ENCODE peak calls at places on chromosome 6, in eight cellular contexts. W, O, R, L, P, E, J and V are unnamed samples.

GRCh38 chr6:150331344-150331743 is 37.5 kb upstream of the IYD start:
- DNase-seq in R (no peak), E (no peak), P (no peak), J (no peak), L (no peak), O (no peak), W (no peak), V (no peak)

GRCh38 chr6:14211596-14211961 is 94.0 kb downstream of the CD83 start:
- DNase-seq in P (peak), O (no peak), W (peak), R (no peak), E (no peak), J (peak), L (no peak), V (peak)

GRCh38 chr6:161596807-161597505 is 323.1 kb upstream of the AGPAT4 start:
- DNase-seq in P (no peak), O (no peak), E (no peak), W (no peak), J (no peak), R (no peak), L (no peak), V (no peak)

GRCh38 chr6:7254980-7255825 is 57.8 kb downstream of the SSR1 start:
- DNase-seq in J (peak), P (no peak), R (no peak), L (no peak), E (no peak), W (no peak), O (no peak), V (no peak)

GRCh38 chr6:95228636-95229035 is 348.7 kb upstream of the MANEA start:
- DNase-seq in R (no peak), E (no peak), L (no peak), W (peak), J (no peak), P (no peak), O (no peak), V (no peak)

GRCh38 chr6:159976844-159977241 is 8.0 kb downstream of the IGF2R start:
- DNase-seq in R (no peak), O (no peak), J (no peak), L (no peak), P (no peak), E (no peak), W (no peak), V (no peak)

GRCh38 chr6:161169690-161170089 is 104.2 kb downstream of the AGPAT4 start:
- DNase-seq in L (peak), W (no peak), P (no peak), E (no peak), J (no peak), R (peak), O (no peak), V (no peak)

GRCh38 chr6:137424243-137424642 is 70.0 kb downstream of the OLIG3 start:
- DNase-seq in E (no peak), W (no peak), P (no peak), R (no peak), O (no peak), J (no peak), L (no peak), V (no peak)

GRCh38 chr6:144190051-144190450 is 39.7 kb downstream of the STX11 start:
- DNase-seq in O (no peak), E (no peak), W (no peak), L (no peak), P (no peak), J (no peak), R (no peak), V (no peak)

GRCh38 chr6:867378-867777 is 174.4 kb upstream of the EXOC2 start:
- DNase-seq in W (no peak), P (no peak), O (no peak), J (no peak), L (no peak), R (no peak), E (no peak), V (no peak)
- TF ChIP-seq CTCF in W (no peak), P (no peak), O (no peak), J (no peak), L (no peak), R (no peak), E (no peak), V (no peak)

GRCh38 chr6:34246563-34247391 is 2.0 kb downstream of the SMIM29 start:
- DNase-seq in W (peak), R (no peak), O (peak), J (no peak), P (no peak), L (peak), E (no peak), V (no peak)
- TF ChIP-seq CTCF in W (peak), R (peak), O (no peak), J (peak), P (peak), L (peak), E (no peak), V (no peak)

GRCh38 chr6:39731565-39731964 is 6.4 kb upstream of the KIF6 start:
- DNase-seq in E (no peak), R (no peak), P (no peak), L (no peak), O (no peak), W (peak), J (no peak), V (no peak)
- TF ChIP-seq CTCF in E (no peak), R (no peak), P (no peak), L (peak), O (no peak), W (peak), J (no peak), V (no peak)

GRCh38 chr6:139374357-139375238 is at the start of gene CITED2:
- DNase-seq in E (peak), L (peak), O (peak), W (peak), J (peak), R (peak), P (peak), V (peak)

GRCh38 chr6:139373928-139374356 is 506 bp downstream of the CITED2 start:
- DNase-seq in R (no peak), W (no peak), J (peak), P (no peak), L (no peak), E (no peak), O (no peak), V (no peak)

GRCh38 chr6:139372326-139373153 is 1.9 kb downstream of the CITED2 start:
- DNase-seq in J (no peak), L (peak), O (no peak), W (no peak), P (no peak), R (peak), E (no peak), V (no peak)

GRCh38 chr6:139371421-139372253 is 2.8 kb downstream of the CITED2 start:
- DNase-seq in W (peak), L (peak), P (no peak), O (no peak), E (no peak), J (no peak), R (peak), V (no peak)

DNA sequence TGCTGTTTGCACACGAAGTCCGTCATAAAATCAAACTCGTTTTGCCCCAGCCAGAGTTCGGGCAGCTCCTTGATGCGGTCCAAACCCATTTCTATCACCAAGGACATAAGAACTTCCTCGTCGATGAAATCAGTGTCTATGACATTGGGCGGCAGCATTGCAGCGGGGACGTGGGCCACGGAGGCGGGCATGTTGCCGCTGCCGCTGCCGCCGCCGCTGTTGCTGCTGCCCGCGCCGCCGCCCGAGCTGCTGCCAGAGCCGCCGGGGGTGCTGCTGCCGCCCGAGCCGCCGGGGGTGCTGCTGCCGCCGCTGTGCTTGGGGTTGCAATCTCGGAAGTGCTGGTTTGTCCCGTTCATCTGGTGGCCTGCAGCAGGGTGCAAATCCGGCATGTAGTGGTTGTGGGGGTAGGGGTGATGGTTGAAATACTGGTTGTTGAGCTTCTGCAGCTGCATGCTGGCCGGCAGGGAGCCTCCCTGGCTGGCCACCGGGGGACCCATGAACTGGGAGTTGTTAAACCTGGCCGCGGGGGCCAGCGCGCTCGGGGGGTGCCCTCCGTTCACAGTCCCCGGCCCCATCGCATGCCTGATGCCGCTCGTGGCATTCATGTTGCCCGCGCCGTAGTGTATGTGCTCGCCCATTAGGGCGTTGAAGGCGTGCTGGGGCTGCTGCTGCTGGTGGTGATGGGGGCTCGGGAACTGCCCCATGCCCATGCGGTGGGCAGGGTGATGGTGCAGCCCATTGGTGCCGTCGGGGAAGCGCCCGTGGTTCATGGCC is 1.1 kb downstream of the CITED2 start:
- DNase-seq in W (peak), R (peak), O (peak), J (peak), E (no peak), P (peak), L (peak), V (peak)
- TF ChIP-seq CTCF in W (peak), R (peak), O (peak), J (peak), E (no peak), P (peak), L (peak), V (no peak)

GRCh38 chr6:165852676-165853075 is 189.6 kb upstream of the PDE10A start:
- DNase-seq in P (no peak), O (no peak), R (no peak), L (no peak), E (no peak), J (no peak), W (no peak), V (no peak)
- TF ChIP-seq CTCF in P (no peak), O (no peak), R (no peak), L (no peak), E (no peak), J (no peak), W (no peak), V (no peak)

DNA sequence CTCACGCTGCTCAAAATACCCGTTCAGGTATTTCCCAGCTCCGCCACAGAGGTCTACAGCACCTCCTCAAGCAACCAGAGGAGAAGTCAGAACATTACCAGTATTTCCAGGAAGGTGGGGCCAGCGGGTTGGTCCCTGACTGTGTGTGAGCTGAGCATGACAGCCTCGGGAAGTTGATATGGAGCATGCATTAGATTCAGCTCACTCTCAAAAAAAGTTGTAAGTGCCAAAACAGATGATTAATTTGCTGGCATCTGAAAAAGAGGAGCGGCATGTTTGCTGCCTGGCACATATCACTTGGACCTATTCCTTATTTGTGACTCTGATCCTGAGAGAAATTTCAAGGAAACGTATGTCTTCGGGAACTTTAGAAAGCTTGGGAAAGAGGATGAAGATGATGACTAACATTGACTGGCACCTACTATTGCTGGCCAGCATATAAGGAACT is 32.3 kb downstream of the ELOVL2 start:
- DNase-seq in W (no peak), L (no peak), J (peak), R (no peak), O (no peak), P (no peak), E (no peak), V (no peak)
- TF ChIP-seq CTCF in W (peak), L (no peak), J (peak), R (no peak), O (no peak), P (no peak), E (no peak), V (no peak)

GRCh38 chr6:127550403-127550802 is 26.6 kb upstream of the C6orf58 start:
- DNase-seq in L (peak), J (no peak), E (no peak), R (peak), P (no peak), W (no peak), O (no peak), V (no peak)

GRCh38 chr6:127547909-127548649 is 28.9 kb upstream of the C6orf58 start:
- DNase-seq in J (no peak), L (no peak), O (no peak), P (no peak), W (no peak), R (peak), E (no peak), V (no peak)

DNA sequence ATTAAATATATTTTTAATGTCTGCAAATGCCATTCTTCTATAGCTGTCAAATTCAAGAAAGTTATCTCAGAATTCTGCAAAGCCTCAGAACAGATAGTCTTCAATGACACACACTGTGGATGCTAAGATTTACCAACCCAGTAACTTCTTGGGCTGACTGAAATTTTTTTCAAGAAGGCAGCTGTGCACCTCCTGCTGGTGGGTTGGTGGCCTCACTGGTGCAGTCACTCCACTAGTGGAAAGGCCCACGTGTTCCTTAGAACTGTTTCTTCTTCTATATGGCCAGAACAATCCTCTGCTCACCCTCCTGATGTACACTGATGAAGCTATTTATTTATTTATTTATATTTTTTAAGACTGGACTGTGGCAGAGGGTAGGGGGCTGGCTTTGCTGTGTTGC is 28.1 kb upstream of the MTCL3 start:
- DNase-seq in W (peak), R (peak), J (no peak), P (no peak), E (no peak), O (peak), L (no peak), V (no peak)
- TF ChIP-seq CTCF in W (peak), R (peak), J (no peak), P (no peak), E (no peak), O (peak), L (peak), V (no peak)

DNA sequence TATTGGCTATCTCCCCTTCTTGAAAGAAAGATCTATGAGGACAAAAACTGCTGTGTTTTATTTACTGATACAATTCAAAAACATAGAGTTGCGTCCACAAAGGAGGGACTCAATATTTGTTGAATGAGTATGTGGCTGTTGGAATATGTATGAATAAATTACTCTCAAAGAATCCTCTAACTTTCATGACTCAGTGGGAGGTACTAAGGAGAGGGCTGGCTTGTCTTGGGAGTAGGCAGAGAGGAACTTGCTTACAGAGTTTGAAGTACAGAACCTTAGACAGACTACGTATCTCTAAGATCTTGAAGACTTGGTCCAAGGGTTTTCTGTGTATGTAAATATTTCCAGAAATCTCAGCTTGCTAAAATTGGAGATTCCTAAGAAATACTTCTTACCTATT is 504.0 kb upstream of the PTCHD4 start:
- DNase-seq in R (peak), W (no peak), J (no peak), E (no peak), O (no peak), L (peak), P (no peak), V (no peak)
- TF ChIP-seq CTCF in R (no peak), W (no peak), J (no peak), E (no peak), O (no peak), L (no peak), P (no peak), V (no peak)

DNA sequence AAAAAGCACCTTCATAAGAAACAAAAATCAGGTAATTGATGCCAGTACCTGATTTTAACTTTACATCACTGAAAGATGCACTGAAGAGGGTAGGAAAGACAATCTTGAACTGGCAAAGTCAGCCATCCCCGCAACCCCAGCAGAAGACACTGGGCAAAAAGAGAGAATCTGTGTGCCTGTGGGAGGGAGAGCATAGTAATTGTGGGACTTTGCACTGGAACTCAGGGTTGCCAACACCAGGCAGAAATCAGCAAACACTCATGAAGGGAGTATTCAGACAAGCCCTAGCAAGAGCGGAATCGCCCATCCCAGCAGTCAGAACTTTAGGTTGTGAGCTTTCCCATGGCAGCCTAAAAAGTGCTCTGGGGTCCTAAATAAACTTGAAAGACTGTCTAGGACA is 344.6 kb upstream of the GJE1 start:
- DNase-seq in L (no peak), J (no peak), W (no peak), R (no peak), P (no peak), E (no peak), O (no peak), V (no peak)
- TF ChIP-seq CTCF in L (no peak), J (no peak), W (no peak), R (no peak), P (no peak), E (no peak), O (no peak), V (no peak)

GRCh38 chr6:166512567-166512966 is 73.9 kb downstream of the RAMACL start:
- DNase-seq in O (no peak), L (no peak), R (no peak), P (no peak), J (no peak), E (no peak), W (no peak), V (no peak)
- TF ChIP-seq CTCF in O (no peak), L (no peak), R (peak), P (no peak), J (no peak), E (no peak), W (no peak), V (no peak)